ENCODE peak calls at places on chromosomes 6 and 20, in ten cellular contexts. Y, N, B, M, E, X, Z, K, H and C are unnamed samples.

GRCh38 chr6:29967379-29968010 is 25.2 kb downstream of the HLA-A start:
- DNase-seq in K (peak), B (no peak), N (no peak), H (no peak), X (peak), E (peak), M (no peak), Y (peak), Z (peak), C (peak)

GRCh38 chr20:24662286-24662685 is 192.9 kb downstream of the SYNDIG1 start:
- DNase-seq in X (no peak), B (no peak), E (no peak), H (no peak), Z (no peak), M (no peak), Y (no peak), N (no peak), K (no peak), C (no peak)

GRCh38 chr6:169210611-169211010 is 43.0 kb downstream of the THBS2 start:
- DNase-seq in B (no peak), Z (no peak), E (no peak), N (no peak), K (no peak), X (no peak), Y (no peak), M (no peak), H (no peak), C (no peak)

GRCh38 chr20:64022671-64023070 is 13.3 kb upstream of the C20orf204 start:
- DNase-seq in N (no peak), K (no peak), H (no peak), Z (no peak), E (no peak), Y (no peak), B (no peak), X (no peak), M (no peak), C (no peak)

GRCh38 chr6:13217206-13217905 is 111.0 kb downstream of the TBC1D7 start:
- DNase-seq in H (no peak), N (no peak), E (peak), K (no peak), M (no peak), Y (peak), X (peak), B (no peak), Z (no peak), C (peak)

GRCh38 chr6:15608406-15608805 is 54.4 kb downstream of the DTNBP1 start:
- DNase-seq in M (no peak), Y (peak), Z (no peak), B (peak), K (peak), X (peak), H (peak), E (peak), N (no peak), C (no peak)

GRCh38 chr6:129646617-129647016 is 63.4 kb downstream of the ARHGAP18 start:
- DNase-seq in N (no peak), H (no peak), E (no peak), Y (no peak), Z (no peak), K (no peak), M (no peak), X (no peak), B (no peak), C (no peak)

GRCh38 chr6:16273266-16273665 is 34.9 kb downstream of the GMPR start:
- DNase-seq in M (no peak), Y (peak), B (no peak), K (peak), H (no peak), N (no peak), X (peak), E (peak), Z (no peak), C (no peak)

GRCh38 chr20:9139106-9139808 is 70.4 kb downstream of the PLCB4 start:
- DNase-seq in M (no peak), Y (no peak), Z (no peak), X (no peak), B (no peak), N (no peak), K (no peak), E (no peak), H (no peak), C (no peak)

GRCh38 chr6:26157150-26157837 is 70.1 kb downstream of the HFE start:
- DNase-seq in E (peak), K (no peak), M (peak), Z (peak), N (peak), H (no peak), X (peak), B (no peak), Y (peak), C (peak)

GRCh38 chr6:112348891-112349736 is 2.0 kb downstream of the RFPL4B start:
- DNase-seq in N (no peak), H (no peak), M (no peak), B (peak), K (no peak), X (no peak), Y (no peak), Z (no peak), E (no peak), C (no peak)

GRCh38 chr20:11849976-11850670 is 67.6 kb upstream of the BTBD3 start:
- DNase-seq in E (peak), M (no peak), Z (no peak), X (peak), N (no peak), K (peak), H (peak), B (no peak), Y (no peak), C (no peak)

GRCh38 chr6:150153905-150154492 is 11.2 kb downstream of the PPP1R14C start:
- DNase-seq in X (no peak), Y (no peak), Z (no peak), H (no peak), K (peak), E (peak), M (no peak), B (no peak), N (no peak), C (no peak)

GRCh38 chr20:61628901-61629300 is 376.8 kb downstream of the CDH4 start:
- DNase-seq in K (no peak), X (no peak), E (no peak), N (peak), B (no peak), M (no peak), Z (peak), H (peak), Y (no peak), C (no peak)

DNA sequence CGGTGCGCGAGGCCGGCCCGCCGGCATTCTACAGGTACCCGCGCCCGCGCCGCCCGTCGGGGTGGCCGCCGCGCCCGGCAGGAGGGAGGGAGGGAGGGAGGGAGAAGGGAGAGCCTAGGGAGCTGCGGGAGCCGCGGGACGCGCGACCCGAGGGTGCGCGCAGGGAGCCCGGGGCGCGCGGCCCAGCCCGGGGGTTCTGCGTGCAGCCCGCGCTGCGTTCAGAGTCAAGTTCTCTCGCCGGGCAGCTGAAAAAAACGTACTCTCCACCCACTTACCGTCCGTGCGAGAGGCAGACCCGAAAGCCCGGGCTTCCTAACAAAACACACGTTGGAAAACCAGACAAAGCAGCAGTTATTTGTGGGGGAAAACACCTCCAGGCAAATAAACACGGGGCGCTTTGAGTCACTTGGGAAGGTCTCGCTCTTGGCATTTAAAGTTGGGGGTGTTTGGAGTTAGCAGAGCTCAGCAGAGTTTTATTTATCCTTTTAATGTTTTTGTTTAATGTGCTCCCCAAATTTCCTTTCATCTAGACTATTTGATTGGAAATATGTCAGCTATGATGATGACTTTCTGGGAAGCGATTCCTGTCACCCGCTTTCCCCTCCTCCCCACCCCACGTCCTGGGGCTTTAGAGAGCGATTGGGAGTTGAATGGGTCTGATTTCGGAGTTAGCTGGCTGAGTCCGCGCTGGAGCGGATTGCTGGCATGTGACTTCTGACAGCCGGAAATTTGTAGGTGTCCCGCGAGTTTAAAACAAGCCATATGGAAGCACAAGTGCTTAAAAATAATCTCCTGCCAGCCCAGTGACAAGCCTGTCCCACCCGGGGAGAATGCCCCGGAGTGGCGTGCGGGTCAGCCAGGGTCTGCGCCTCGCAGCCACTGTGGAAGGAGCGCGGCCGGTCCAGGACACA is 1.1 kb downstream of the ESR1 start:
- DNase-seq in H (no peak), Z (peak), X (no peak), E (peak), B (no peak), K (no peak), Y (no peak), N (peak), M (peak), C (no peak)
- H3K4me3 ChIP-seq in H (no peak), Z (peak), X (peak), E (peak), B (peak), K (peak), Y (peak), N (no peak), M (peak), C (no peak)

GRCh38 chr20:7308163-7308562 is 540.7 kb downstream of the BMP2 start:
- DNase-seq in B (no peak), X (no peak), N (no peak), M (no peak), H (no peak), Y (no peak), Z (no peak), E (no peak), K (peak), C (no peak)

DNA sequence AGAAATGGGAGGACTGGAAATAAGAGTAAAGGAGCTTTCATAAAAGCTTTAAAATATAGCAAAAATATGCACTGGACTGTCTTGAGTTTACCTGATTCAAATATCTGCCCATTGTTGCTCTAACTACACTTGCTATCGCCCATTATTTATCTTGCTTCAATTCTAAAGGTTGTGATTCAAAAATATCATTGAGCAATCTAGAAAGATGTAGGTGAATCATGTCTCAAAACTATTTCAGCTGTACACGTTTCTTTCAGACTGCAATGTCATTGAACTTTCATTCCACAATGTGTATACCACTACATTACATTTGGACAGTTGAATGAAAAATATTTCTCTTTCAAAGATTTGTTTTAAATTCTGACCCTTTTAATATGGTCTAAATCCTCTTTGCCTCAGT is 545.6 kb downstream of the BMP2 start:
- DNase-seq in H (no peak), B (no peak), K (no peak), M (no peak), Y (no peak), X (no peak), N (no peak), E (no peak), Z (no peak), C (no peak)
- H2AFZ ChIP-seq in H (no peak), B (no peak), K (no peak), M (no peak), Y (no peak), X (no peak), N (no peak), E (no peak), Z (no peak), C (no peak)

DNA sequence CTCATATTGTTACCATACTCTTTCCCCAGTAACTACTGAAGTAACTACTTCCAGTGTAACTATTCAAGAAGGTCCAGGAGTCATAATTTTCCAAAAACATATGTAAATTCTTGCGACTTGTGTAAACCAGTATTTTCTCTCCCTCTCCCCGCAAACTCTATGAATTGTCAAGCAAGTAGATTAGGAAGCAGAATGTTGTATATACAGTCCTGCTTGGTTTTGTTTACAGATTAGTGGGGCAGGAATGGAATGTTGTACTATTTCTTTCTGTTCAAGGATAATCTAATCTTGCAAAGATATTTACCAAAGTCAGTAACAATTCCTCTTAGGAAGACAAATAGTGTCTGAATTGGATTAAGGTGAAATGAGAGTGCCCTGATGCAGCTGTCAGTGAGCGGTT is 234.9 kb upstream of the PLN start:
- DNase-seq in Z (peak), E (no peak), K (no peak), B (no peak), H (no peak), M (no peak), N (no peak), X (peak), Y (no peak), C (no peak)
- H3K4me3 ChIP-seq in Z (no peak), E (no peak), K (no peak), B (no peak), H (no peak), M (no peak), N (no peak), X (no peak), Y (no peak), C (no peak)

GRCh38 chr6:18503187-18503586 is 116.0 kb downstream of the RNF144B start:
- DNase-seq in X (no peak), E (no peak), Y (no peak), N (no peak), M (no peak), H (no peak), K (no peak), Z (no peak), B (no peak), C (no peak)

GRCh38 chr6:18504232-18504596 is 117.1 kb downstream of the RNF144B start:
- DNase-seq in X (no peak), B (no peak), Z (no peak), H (no peak), N (no peak), E (no peak), Y (no peak), M (no peak), K (no peak), C (no peak)

GRCh38 chr6:18503588-18504231 is 116.6 kb downstream of the RNF144B start:
- DNase-seq in K (peak), H (peak), E (peak), Z (peak), B (peak), Y (peak), M (peak), X (peak), N (peak), C (peak)

GRCh38 chr6:18498408-18498807 is 111.3 kb downstream of the RNF144B start:
- DNase-seq in B (no peak), N (no peak), E (no peak), X (no peak), K (no peak), H (no peak), Z (no peak), M (no peak), Y (no peak), C (no peak)

GRCh38 chr6:18501313-18502013 is 114.3 kb downstream of the RNF144B start:
- DNase-seq in E (peak), Y (no peak), K (no peak), B (no peak), X (peak), M (no peak), H (no peak), N (no peak), Z (no peak), C (no peak)
- H2AFZ ChIP-seq in E (no peak), Y (no peak), K (no peak), B (peak), X (no peak), M (peak), H (peak), N (no peak), Z (no peak), C (no peak)

DNA sequence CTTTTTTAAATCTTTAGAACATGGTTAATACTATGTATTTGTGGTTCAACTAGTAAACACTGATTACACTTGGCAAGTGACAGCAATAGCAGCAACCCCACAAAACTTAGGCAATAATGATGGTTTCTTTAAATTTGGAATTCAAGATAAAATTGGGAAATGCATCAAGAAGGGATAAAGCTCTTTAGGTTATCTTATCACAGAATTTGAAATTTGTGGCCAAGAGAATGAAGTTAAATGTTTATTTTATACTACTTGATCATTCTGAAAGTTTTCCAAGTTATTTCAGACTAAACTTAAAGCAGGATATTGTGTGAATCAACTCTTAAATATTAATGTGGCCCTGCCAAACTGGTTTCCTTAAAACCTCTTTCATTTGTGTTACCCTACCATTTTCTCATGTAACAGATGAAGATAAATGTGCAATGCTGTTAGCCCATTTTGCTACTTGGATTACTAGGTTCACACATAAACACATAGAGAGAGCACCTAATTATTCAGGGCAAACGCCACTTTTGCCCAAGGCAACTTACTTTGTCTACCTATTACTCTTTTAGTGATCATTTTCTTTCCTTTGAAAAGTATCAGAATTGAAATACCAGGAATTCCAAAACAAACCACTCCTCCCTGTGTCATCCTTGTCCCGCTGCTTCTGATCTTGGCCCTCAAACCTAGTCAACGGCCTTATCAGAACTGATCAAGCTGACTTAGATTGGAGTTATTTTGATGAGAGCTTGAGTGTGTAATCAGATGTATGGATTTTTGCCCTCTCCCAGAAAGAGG is 186.7 kb upstream of the TENT5A start:
- DNase-seq in E (peak), N (no peak), H (peak), B (no peak), M (peak), X (peak), Y (peak), K (peak), Z (no peak), C (no peak)
- H3K4me3 ChIP-seq in E (peak), N (no peak), H (peak), B (peak), M (no peak), X (no peak), Y (no peak), K (peak), Z (no peak), C (no peak)

DNA sequence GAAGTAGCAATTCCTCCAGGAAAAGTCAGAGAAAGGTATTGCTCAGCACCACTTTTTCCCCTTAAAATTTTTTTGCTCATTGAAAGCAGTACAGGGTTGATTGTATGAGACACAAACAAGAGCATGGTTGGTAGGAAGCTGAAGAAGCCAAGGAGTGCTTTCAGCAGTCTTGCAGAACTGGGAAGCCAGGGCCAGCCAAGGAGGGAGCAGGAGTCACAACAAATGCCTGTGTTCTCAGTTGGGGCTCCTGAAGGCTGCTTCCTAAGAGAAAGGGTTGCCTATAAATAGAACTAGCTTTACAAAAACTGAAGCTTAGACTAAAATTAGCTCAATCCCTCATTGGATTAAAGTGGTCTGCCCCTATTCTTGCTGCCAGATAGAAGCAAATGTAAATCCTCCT is 3.3 kb upstream of the THEMIS start:
- DNase-seq in Z (peak), B (no peak), M (peak), Y (no peak), X (no peak), N (no peak), E (no peak), K (no peak), H (no peak), C (no peak)
- H2AFZ ChIP-seq in Z (peak), B (peak), M (peak), Y (no peak), X (no peak), N (no peak), E (no peak), K (no peak), H (no peak), C (no peak)

GRCh38 chr6:67003844-67004243 is 1296.8 kb upstream of the EYS start:
- DNase-seq in E (no peak), B (no peak), H (no peak), M (no peak), Y (no peak), N (no peak), K (no peak), Z (no peak), X (no peak), C (no peak)

DNA sequence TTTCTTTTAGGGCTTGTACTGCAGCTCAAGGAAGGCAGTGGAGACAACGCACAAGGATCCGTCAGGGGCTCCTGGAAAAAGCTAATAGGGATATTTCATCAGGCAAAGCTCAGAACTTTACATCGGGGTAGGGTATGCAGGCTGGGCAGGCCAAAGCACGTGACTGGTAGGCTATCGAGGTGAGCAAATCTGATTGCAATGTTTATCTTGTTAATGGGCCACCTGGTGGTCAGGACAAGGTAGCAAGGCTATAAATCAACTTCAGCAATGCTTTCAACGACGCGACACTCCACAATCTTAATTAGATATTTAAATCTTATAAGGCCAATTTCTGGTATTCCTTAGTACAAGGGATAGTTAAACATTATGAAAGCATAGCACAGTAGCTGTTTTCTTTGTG is 1302.8 kb upstream of the EYS start:
- DNase-seq in N (no peak), K (peak), Z (peak), B (no peak), M (peak), E (no peak), H (no peak), X (no peak), Y (no peak), C (peak)
- H3K4me3 ChIP-seq in N (no peak), K (no peak), Z (no peak), B (no peak), M (no peak), E (no peak), H (no peak), X (no peak), Y (no peak), C (no peak)

DNA sequence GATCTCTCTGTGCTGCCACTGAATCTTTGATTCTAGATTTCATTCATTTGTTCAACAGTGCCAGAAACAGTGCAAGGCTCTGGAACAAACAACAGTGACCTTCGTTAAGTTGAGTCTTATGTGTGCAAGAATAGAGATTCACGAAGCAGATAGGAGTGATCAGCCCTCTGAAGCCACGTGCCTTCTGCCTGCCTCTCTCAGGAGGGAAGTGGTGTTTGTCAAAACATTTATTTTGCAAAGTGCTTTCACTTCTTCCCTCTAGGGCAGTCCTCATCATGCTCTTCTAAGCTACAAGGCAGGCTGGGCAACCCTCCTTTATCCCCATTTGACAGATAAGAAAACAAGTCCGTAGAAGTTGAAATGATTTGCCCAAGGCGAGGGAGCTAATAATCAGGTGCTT is 204.3 kb downstream of the TFAP2C start:
- DNase-seq in M (no peak), Y (no peak), B (no peak), X (no peak), H (no peak), E (no peak), Z (no peak), K (no peak), N (no peak), C (peak)
- H2AFZ ChIP-seq in M (no peak), Y (no peak), B (no peak), X (no peak), H (no peak), E (no peak), Z (no peak), K (no peak), N (no peak), C (peak)

GRCh38 chr6:99426454-99426762 is 1.3 kb upstream of the PNISR start:
- DNase-seq in Z (no peak), M (peak), H (no peak), E (no peak), N (no peak), X (no peak), Y (no peak), B (no peak), K (no peak), C (no peak)
- H3K4me3 ChIP-seq in Z (peak), M (peak), H (peak), E (peak), N (peak), X (peak), Y (peak), B (peak), K (peak), C (peak)